ENCODE peak calls at places on chromosomes 13 and 19, in seven cellular contexts. T is naive thymus-derived CD8-positive, alpha-beta T cell; R is cerebellum; Q is sigmoid colon; W is A549; S is ecto neural progenitor cell; C is posterior vena cava. O is an unnamed sample.
A peak's percentile ranks its signal among the peaks of the same experiment; 100 is the strongest.

GRCh38 chr19:6233827-6234511 is 45.8 kb downstream of the MLLT1 start:
- DNase-seq in T (no peak), R (peak; percentile 58), Q (no peak), W (no peak), S (no peak), C (no peak), O (peak; percentile 29)

GRCh38 chr13:43787998-43788397 is 1.2 kb upstream of the ENOX1 start:
- DNase-seq in T (no peak), R (no peak), Q (no peak), W (peak; percentile 36), S (no peak), C (no peak), O (peak; percentile 49)

GRCh38 chr19:827710-828321 is at the start of gene AZU1:
- DNase-seq in T (no peak), R (no peak), Q (no peak), W (no peak), S (no peak), C (no peak), O (no peak)

GRCh38 chr13:92994056-92994455 is 232.6 kb upstream of the GPC6 start:
- DNase-seq in T (no peak), R (no peak), Q (no peak), W (no peak), S (no peak), C (no peak), O (no peak)

GRCh38 chr13:98384739-98385138 is 192.2 kb downstream of the STK24 start:
- DNase-seq in T (no peak), R (no peak), Q (no peak), W (no peak), S (no peak), C (no peak), O (peak; percentile 46)

GRCh38 chr19:1626417-1627010 is 21.3 kb upstream of the UQCR11 start:
- DNase-seq in T (no peak), R (no peak), Q (no peak), W (no peak), S (no peak), C (no peak), O (no peak)

GRCh38 chr19:17340302-17340870 is 3.0 kb downstream of the GTPBP3 start:
- DNase-seq in T (no peak), R (no peak), Q (no peak), W (no peak), S (peak; percentile 86), C (no peak), O (no peak)

GRCh38 chr19:17248011-17248776 is 2.5 kb upstream of the NR2F6 start:
- DNase-seq in T (no peak), R (no peak), Q (no peak), W (no peak), S (peak; percentile 77), C (no peak), O (no peak)

GRCh38 chr13:23959231-23959862 is 62.0 kb upstream of the C1QTNF9B start:
- DNase-seq in T (no peak), R (no peak), Q (no peak), W (no peak), S (no peak), C (no peak), O (peak; percentile 32)

GRCh38 chr19:46902402-46902766 is 41.6 kb downstream of the ARHGAP35 start:
- DNase-seq in T (no peak), R (no peak), Q (no peak), W (no peak), S (no peak), C (no peak), O (peak; percentile 45)

GRCh38 chr13:48412100-48412556 is 785 bp downstream of the LPAR6 start:
- DNase-seq in T (no peak), R (no peak), Q (no peak), W (no peak), S (no peak), C (no peak), O (no peak)

GRCh38 chr19:1248454-1249297 is at the start of gene MIDN:
- DNase-seq in T (no peak), R (peak; percentile 83), Q (peak; percentile 93), W (no peak), S (peak; percentile 89), C (peak; percentile 96), O (peak; percentile 91)

GRCh38 chr19:55355213-55355821 is 798 bp upstream of the COX6B2 start:
- DNase-seq in T (no peak), R (no peak), Q (no peak), W (no peak), S (no peak), C (no peak), O (no peak)

GRCh38 chr19:33580026-33580644 is 41.6 kb upstream of the CHST8 start:
- DNase-seq in T (no peak), R (no peak), Q (no peak), W (no peak), S (no peak), C (no peak), O (no peak)

GRCh38 chr13:59846845-59847620 is 316.7 kb downstream of the DIAPH3 start:
- DNase-seq in T (no peak), R (no peak), Q (no peak), W (no peak), S (no peak), C (no peak), O (no peak)

GRCh38 chr13:33560722-33561121 is 257.2 kb upstream of the RFC3 start:
- DNase-seq in T (no peak), R (peak; percentile 20), Q (no peak), W (no peak), S (no peak), C (no peak), O (peak; percentile 30)

GRCh38 chr19:34489175-34489574 is 7.6 kb downstream of the WTIP start:
- DNase-seq in T (no peak), R (no peak), Q (no peak), W (no peak), S (no peak), C (peak; percentile 25), O (no peak)

GRCh38 chr13:99403458-99403971 is 96.3 kb upstream of the GPR183 start:
- DNase-seq in T (peak; percentile 24), R (no peak), Q (no peak), W (no peak), S (no peak), C (peak; percentile 65), O (no peak)

GRCh38 chr19:29806098-29806866 is 5.5 kb upstream of the CCNE1 start:
- DNase-seq in T (no peak), R (no peak), Q (peak; percentile 67), W (peak; percentile 53), S (peak; percentile 69), C (peak; percentile 91), O (peak; percentile 20)

GRCh38 chr13:99726261-99726894 is 225.1 kb downstream of the TM9SF2 start:
- DNase-seq in T (no peak), R (no peak), Q (no peak), W (no peak), S (peak; percentile 66), C (no peak), O (no peak)

GRCh38 chr13:114315074-114315785 is 927 bp downstream of the CHAMP1 start:
- DNase-seq in T (peak; percentile 35), R (no peak), Q (no peak), W (no peak), S (no peak), C (no peak), O (no peak)

GRCh38 chr19:2623743-2624142 is 78.8 kb downstream of the GNG7 start:
- DNase-seq in T (no peak), R (peak; percentile 37), Q (no peak), W (no peak), S (no peak), C (no peak), O (no peak)

GRCh38 chr13:49185264-49185663 is 34.9 kb upstream of the MLNR start:
- DNase-seq in T (no peak), R (no peak), Q (no peak), W (no peak), S (no peak), C (no peak), O (no peak)

GRCh38 chr19:3054972-3055740 is 7.1 kb downstream of the TLE5 start:
- DNase-seq in T (no peak), R (no peak), Q (no peak), W (peak; percentile 56), S (no peak), C (no peak), O (no peak)

GRCh38 chr13:73171926-73172325 is 113.1 kb downstream of the KLF5 start:
- DNase-seq in T (no peak), R (no peak), Q (no peak), W (no peak), S (no peak), C (no peak), O (no peak)

GRCh38 chr19:13302521-13303270 is 152.5 kb downstream of the IER2 start:
- DNase-seq in T (no peak), R (peak; percentile 94), Q (no peak), W (no peak), S (no peak), C (no peak), O (peak; percentile 24)

GRCh38 chr13:28339419-28339818 is 155.5 kb downstream of the FLT1 start:
- DNase-seq in T (no peak), R (no peak), Q (no peak), W (no peak), S (no peak), C (no peak), O (peak; percentile 39)

GRCh38 chr13:50643055-50643454 is 200.4 kb downstream of the DLEU7 start:
- DNase-seq in T (no peak), R (no peak), Q (no peak), W (no peak), S (no peak), C (no peak), O (no peak)

GRCh38 chr13:23915308-23915707 is 18.0 kb upstream of the C1QTNF9B start:
- DNase-seq in T (no peak), R (no peak), Q (no peak), W (no peak), S (no peak), C (no peak), O (no peak)

GRCh38 chr13:25018729-25019115 is 77.2 kb upstream of the PABPC3 start:
- DNase-seq in T (no peak), R (peak; percentile 12), Q (no peak), W (no peak), S (peak; percentile 55), C (no peak), O (no peak)

GRCh38 chr13:112887151-112887550 is 81.9 kb upstream of the MCF2L start:
- DNase-seq in T (no peak), R (no peak), Q (no peak), W (no peak), S (no peak), C (peak; percentile 79), O (no peak)

GRCh38 chr19:10158485-10158884 is 36.3 kb downstream of the DNMT1 start:
- DNase-seq in T (no peak), R (no peak), Q (no peak), W (no peak), S (no peak), C (no peak), O (no peak)

GRCh38 chr19:6233051-6233826 is 46.5 kb downstream of the MLLT1 start:
- DNase-seq in T (no peak), R (no peak), Q (no peak), W (no peak), S (no peak), C (no peak), O (peak; percentile 74)

GRCh38 chr13:41835871-41836270 is 125.0 kb downstream of the VWA8 start:
- DNase-seq in T (no peak), R (no peak), Q (no peak), W (no peak), S (no peak), C (no peak), O (peak; percentile 60)

GRCh38 chr13:102355251-102355650 is 46.6 kb downstream of the FGF14 start:
- DNase-seq in T (no peak), R (no peak), Q (no peak), W (no peak), S (no peak), C (no peak), O (no peak)

GRCh38 chr13:46183018-46183940 is 1.3 kb upstream of the LCP1 start:
- DNase-seq in T (no peak), R (no peak), Q (no peak), W (no peak), S (no peak), C (no peak), O (no peak)

GRCh38 chr13:37134411-37135041 is 29.1 kb upstream of the CSNK1A1L start:
- DNase-seq in T (no peak), R (no peak), Q (no peak), W (no peak), S (no peak), C (no peak), O (peak; percentile 93)

O was measured in AG10803.